ENCODE peak calls at places on chromosome 4, in four cellular contexts. One of them, this sample, is unnamed.

GRCh38 chr4:185573651-185574199 is 38.4 kb upstream of the PDLIM3 start:
- DNase-seq in endothelial cell: peak
- DNase-seq in lower leg skin: no peak
- DNase-seq in coronary artery: no peak
- DNase-seq in this sample: no peak

GRCh38 chr4:23966720-23967119 is 76.9 kb upstream of the PPARGC1A start:
- DNase-seq in endothelial cell: no peak
- DNase-seq in lower leg skin: no peak
- DNase-seq in coronary artery: no peak
- DNase-seq in this sample: no peak

GRCh38 chr4:169963998-169964397 is 62.2 kb downstream of the MFAP3L start:
- DNase-seq in endothelial cell: no peak
- DNase-seq in lower leg skin: no peak
- DNase-seq in coronary artery: no peak
- DNase-seq in this sample: no peak

GRCh38 chr4:188138227-188138626 is 1.0 kb upstream of the TRIML1 start:
- DNase-seq in endothelial cell: no peak
- DNase-seq in lower leg skin: no peak
- DNase-seq in coronary artery: no peak
- DNase-seq in this sample: no peak

GRCh38 chr4:1226598-1226997 is 22.3 kb downstream of the CTBP1 start:
- DNase-seq in endothelial cell: no peak
- DNase-seq in lower leg skin: no peak
- DNase-seq in coronary artery: no peak
- DNase-seq in this sample: no peak

GRCh38 chr4:186297013-186297645 is 31.1 kb downstream of the F11 start:
- DNase-seq in endothelial cell: peak
- DNase-seq in lower leg skin: no peak
- DNase-seq in coronary artery: no peak
- DNase-seq in this sample: no peak

GRCh38 chr4:120731561-120731960 is 191.0 kb downstream of the PRDM5 start:
- DNase-seq in endothelial cell: peak
- DNase-seq in lower leg skin: no peak
- DNase-seq in coronary artery: no peak
- DNase-seq in this sample: no peak

GRCh38 chr4:10276152-10276551 is 159.6 kb upstream of the WDR1 start:
- DNase-seq in endothelial cell: no peak
- DNase-seq in lower leg skin: no peak
- DNase-seq in coronary artery: no peak
- DNase-seq in this sample: no peak

GRCh38 chr4:2672700-2673099 is 83.4 kb downstream of the TNIP2 start:
- DNase-seq in endothelial cell: no peak
- DNase-seq in lower leg skin: no peak
- DNase-seq in coronary artery: no peak
- DNase-seq in this sample: no peak

GRCh38 chr4:18980516-18981233 is 959.1 kb upstream of the LCORL start:
- DNase-seq in endothelial cell: no peak
- DNase-seq in lower leg skin: no peak
- DNase-seq in coronary artery: no peak
- DNase-seq in this sample: no peak

GRCh38 chr4:107800058-107800457 is 24.7 kb upstream of the SGMS2 start:
- DNase-seq in endothelial cell: no peak
- DNase-seq in lower leg skin: no peak
- DNase-seq in coronary artery: no peak
- DNase-seq in this sample: no peak

GRCh38 chr4:686371-687040 is 2.4 kb downstream of the SLC49A3 start:
- DNase-seq in endothelial cell: no peak
- DNase-seq in lower leg skin: no peak
- DNase-seq in coronary artery: peak
- DNase-seq in this sample: no peak

GRCh38 chr4:170011921-170012628 is 14.1 kb downstream of the MFAP3L start:
- DNase-seq in endothelial cell: no peak
- DNase-seq in lower leg skin: no peak
- DNase-seq in coronary artery: no peak
- DNase-seq in this sample: no peak

GRCh38 chr4:77591532-77591931 is 14.1 kb upstream of the CXCL13 start:
- DNase-seq in endothelial cell: no peak
- DNase-seq in lower leg skin: no peak
- DNase-seq in coronary artery: no peak
- DNase-seq in this sample: no peak

GRCh38 chr4:171857302-171858005 is 44.2 kb downstream of the GALNTL6 start:
- DNase-seq in endothelial cell: no peak
- DNase-seq in lower leg skin: no peak
- DNase-seq in coronary artery: no peak
- DNase-seq in this sample: no peak

GRCh38 chr4:143699331-143700059 is 980 bp downstream of the FREM3 start:
- DNase-seq in endothelial cell: no peak
- DNase-seq in lower leg skin: no peak
- DNase-seq in coronary artery: no peak
- DNase-seq in this sample: no peak

GRCh38 chr4:139535228-139535851 is 20.7 kb downstream of the SETD7 start:
- DNase-seq in endothelial cell: no peak
- DNase-seq in lower leg skin: no peak
- DNase-seq in coronary artery: no peak
- DNase-seq in this sample: no peak

GRCh38 chr4:75344915-75345314 is 169.3 kb downstream of the RCHY1 start:
- DNase-seq in endothelial cell: no peak
- DNase-seq in lower leg skin: no peak
- DNase-seq in coronary artery: no peak
- DNase-seq in this sample: no peak

GRCh38 chr4:102623622-102624021 is 122.5 kb downstream of the NFKB1 start:
- DNase-seq in endothelial cell: no peak
- DNase-seq in lower leg skin: no peak
- DNase-seq in coronary artery: no peak
- DNase-seq in this sample: no peak
- TF ChIP-seq CTCF in endothelial cell: no peak
- TF ChIP-seq CTCF in lower leg skin: no peak
- TF ChIP-seq CTCF in coronary artery: no peak
- TF ChIP-seq CTCF in this sample: no peak

DNA sequence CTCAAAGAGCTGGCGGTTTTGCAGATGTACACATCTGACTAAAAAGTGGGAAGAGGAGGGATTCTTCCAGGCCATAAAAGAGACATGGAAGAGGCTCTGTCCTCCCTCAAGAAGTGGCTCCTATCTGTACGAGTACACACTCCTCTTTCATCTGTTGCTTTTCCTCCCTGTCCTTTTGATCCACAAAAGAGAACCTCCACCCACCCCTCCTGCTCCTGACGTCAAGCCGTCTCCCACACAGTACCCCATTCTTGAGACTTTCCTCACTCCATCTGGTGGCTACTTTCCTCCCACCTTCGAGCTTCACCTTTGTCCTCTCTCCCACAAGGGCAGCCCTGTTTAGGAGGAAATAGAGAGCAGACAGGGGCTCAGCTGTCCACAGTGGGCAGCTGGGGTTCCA is 92.7 kb downstream of the RASL11B start:
- DNase-seq in endothelial cell: no peak
- DNase-seq in lower leg skin: no peak
- DNase-seq in coronary artery: no peak
- DNase-seq in this sample: no peak
- TF ChIP-seq CTCF in endothelial cell: no peak
- TF ChIP-seq CTCF in lower leg skin: no peak
- TF ChIP-seq CTCF in coronary artery: no peak
- TF ChIP-seq CTCF in this sample: no peak

DNA sequence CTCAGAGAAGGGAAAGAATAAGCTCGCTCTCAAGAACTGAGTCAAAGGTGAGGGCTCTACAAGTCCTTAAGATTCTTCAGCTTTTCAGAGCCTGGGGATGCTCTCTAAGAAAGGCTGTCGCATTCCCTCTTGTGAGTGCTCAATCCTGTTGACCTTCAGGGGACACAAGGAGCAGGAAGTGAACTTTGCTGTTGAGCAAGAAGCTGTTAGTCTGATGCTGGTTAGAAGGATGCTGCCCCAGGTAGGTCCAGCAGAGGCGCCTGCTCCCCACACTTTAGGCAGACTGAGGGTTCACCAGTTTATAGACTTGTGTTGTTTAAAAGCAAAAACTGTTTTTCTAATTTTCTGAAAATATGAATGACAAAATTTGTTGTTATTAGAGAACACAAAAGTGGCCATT is 125.4 kb upstream of the SPOCK3 start:
- DNase-seq in endothelial cell: no peak
- DNase-seq in lower leg skin: no peak
- DNase-seq in coronary artery: no peak
- DNase-seq in this sample: no peak
- TF ChIP-seq CTCF in endothelial cell: no peak
- TF ChIP-seq CTCF in lower leg skin: no peak
- TF ChIP-seq CTCF in coronary artery: no peak
- TF ChIP-seq CTCF in this sample: no peak

DNA sequence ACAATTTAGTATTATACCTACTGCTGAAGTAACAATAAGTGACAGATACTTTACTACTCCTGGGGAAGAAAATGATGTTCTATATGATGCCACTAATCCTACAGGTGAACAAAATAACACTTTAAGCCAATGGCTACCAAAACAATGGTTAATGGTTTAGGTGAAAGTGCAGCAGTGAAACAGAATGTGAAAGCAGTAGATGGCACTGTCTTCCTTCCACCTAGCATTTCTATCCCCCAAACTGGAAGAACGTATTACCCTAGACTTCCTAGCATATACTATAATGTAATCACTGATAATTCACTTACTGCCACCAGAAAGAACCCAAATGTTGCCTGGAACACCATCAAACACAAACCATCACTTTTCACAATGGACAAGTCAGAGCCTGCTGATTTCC is 18.9 kb upstream of the CABS1 start:
- DNase-seq in endothelial cell: no peak
- DNase-seq in lower leg skin: no peak
- DNase-seq in coronary artery: no peak
- DNase-seq in this sample: no peak
- TF ChIP-seq CTCF in endothelial cell: no peak
- TF ChIP-seq CTCF in lower leg skin: no peak
- TF ChIP-seq CTCF in coronary artery: no peak
- TF ChIP-seq CTCF in this sample: no peak